ENCODE peak calls at places on chromosomes 3 and 15, in six cellular contexts. One of them, this sample, is unnamed.

GRCh38 chr3:197406266-197406665 is 107.9 kb upstream of the DLG1 start:
- DNase-seq in mesendoderm: no peak
- DNase-seq in mesenchymal stem cell: no peak
- DNase-seq in IMR-90: no peak
- DNase-seq in H9: no peak
- DNase-seq in neuronal stem cell: no peak
- DNase-seq in this sample: no peak

GRCh38 chr15:51203797-51204196 is 109.1 kb upstream of the TNFAIP8L3 start:
- DNase-seq in mesendoderm: no peak
- DNase-seq in mesenchymal stem cell: no peak
- DNase-seq in IMR-90: peak
- DNase-seq in H9: no peak
- DNase-seq in neuronal stem cell: no peak
- DNase-seq in this sample: no peak

GRCh38 chr3:195714380-195715011 is 6.3 kb upstream of the MUC20 start:
- DNase-seq in mesendoderm: no peak
- DNase-seq in mesenchymal stem cell: no peak
- DNase-seq in IMR-90: no peak
- DNase-seq in H9: no peak
- DNase-seq in neuronal stem cell: no peak
- DNase-seq in this sample: peak

GRCh38 chr15:48913141-48913540 is 35.2 kb downstream of the EID1 start:
- DNase-seq in mesendoderm: peak
- DNase-seq in mesenchymal stem cell: no peak
- DNase-seq in IMR-90: no peak
- DNase-seq in H9: no peak
- DNase-seq in neuronal stem cell: no peak
- DNase-seq in this sample: no peak

GRCh38 chr15:62112051-62112450 is 45.3 kb downstream of the C2CD4A start:
- DNase-seq in mesendoderm: no peak
- DNase-seq in mesenchymal stem cell: no peak
- DNase-seq in IMR-90: no peak
- DNase-seq in H9: no peak
- DNase-seq in neuronal stem cell: no peak
- DNase-seq in this sample: no peak

GRCh38 chr3:190655933-190656332 is 142.0 kb downstream of the IL1RAP start:
- DNase-seq in mesendoderm: no peak
- DNase-seq in mesenchymal stem cell: no peak
- DNase-seq in IMR-90: no peak
- DNase-seq in H9: no peak
- DNase-seq in neuronal stem cell: no peak
- DNase-seq in this sample: no peak

GRCh38 chr15:39251413-39252197 is 329.3 kb upstream of the THBS1 start:
- DNase-seq in mesendoderm: no peak
- DNase-seq in mesenchymal stem cell: no peak
- DNase-seq in IMR-90: peak
- DNase-seq in H9: no peak
- DNase-seq in neuronal stem cell: no peak
- DNase-seq in this sample: no peak

GRCh38 chr3:50608278-50608677 is 3.3 kb downstream of the CISH start:
- DNase-seq in mesendoderm: no peak
- DNase-seq in mesenchymal stem cell: no peak
- DNase-seq in IMR-90: no peak
- DNase-seq in H9: no peak
- DNase-seq in neuronal stem cell: no peak
- DNase-seq in this sample: no peak

GRCh38 chr3:52093751-52094525 is 37.6 kb upstream of the DUSP7 start:
- DNase-seq in mesendoderm: peak
- DNase-seq in mesenchymal stem cell: peak
- DNase-seq in IMR-90: peak
- DNase-seq in H9: no peak
- DNase-seq in neuronal stem cell: no peak
- DNase-seq in this sample: no peak

GRCh38 chr3:87710028-87710427 is 348.8 kb downstream of the CGGBP1 start:
- DNase-seq in mesendoderm: no peak
- DNase-seq in mesenchymal stem cell: no peak
- DNase-seq in IMR-90: no peak
- DNase-seq in H9: no peak
- DNase-seq in neuronal stem cell: no peak
- DNase-seq in this sample: no peak

GRCh38 chr15:68385671-68386586 is 46.0 kb downstream of the ITGA11 start:
- DNase-seq in mesendoderm: no peak
- DNase-seq in mesenchymal stem cell: no peak
- DNase-seq in IMR-90: no peak
- DNase-seq in H9: peak
- DNase-seq in neuronal stem cell: no peak
- DNase-seq in this sample: no peak

GRCh38 chr15:87944051-87944450 is 312.5 kb downstream of the NTRK3 start:
- DNase-seq in mesendoderm: no peak
- DNase-seq in mesenchymal stem cell: no peak
- DNase-seq in IMR-90: no peak
- DNase-seq in H9: no peak
- DNase-seq in neuronal stem cell: no peak
- DNase-seq in this sample: no peak

GRCh38 chr3:194167873-194168272 is 31.9 kb downstream of the HES1 start:
- DNase-seq in mesendoderm: no peak
- DNase-seq in mesenchymal stem cell: no peak
- DNase-seq in IMR-90: no peak
- DNase-seq in H9: no peak
- DNase-seq in neuronal stem cell: no peak
- DNase-seq in this sample: no peak

GRCh38 chr3:155392138-155392537 is 98.7 kb upstream of the STRIT1 start:
- DNase-seq in mesendoderm: no peak
- DNase-seq in mesenchymal stem cell: no peak
- DNase-seq in IMR-90: no peak
- DNase-seq in H9: no peak
- DNase-seq in neuronal stem cell: no peak
- DNase-seq in this sample: no peak

GRCh38 chr3:70531838-70532489 is 219.5 kb upstream of the MDFIC2 start:
- DNase-seq in mesendoderm: peak
- DNase-seq in mesenchymal stem cell: no peak
- DNase-seq in IMR-90: no peak
- DNase-seq in H9: peak
- DNase-seq in neuronal stem cell: no peak
- DNase-seq in this sample: peak

GRCh38 chr3:182794455-182794773 is 1.1 kb downstream of the ATP11B start:
- DNase-seq in mesendoderm: no peak
- DNase-seq in mesenchymal stem cell: no peak
- DNase-seq in IMR-90: no peak
- DNase-seq in H9: no peak
- DNase-seq in neuronal stem cell: no peak
- DNase-seq in this sample: no peak

GRCh38 chr15:23708332-23708731 is 21.2 kb upstream of the NDN start:
- DNase-seq in mesendoderm: no peak
- DNase-seq in mesenchymal stem cell: no peak
- DNase-seq in IMR-90: no peak
- DNase-seq in H9: no peak
- DNase-seq in neuronal stem cell: no peak
- DNase-seq in this sample: no peak

GRCh38 chr15:84981711-84982300 is at the start of gene PDE8A:
- DNase-seq in mesendoderm: peak
- DNase-seq in mesenchymal stem cell: peak
- DNase-seq in IMR-90: peak
- DNase-seq in H9: peak
- DNase-seq in neuronal stem cell: peak
- DNase-seq in this sample: peak

GRCh38 chr15:59632714-59633113 is 21.1 kb downstream of the GCNT3 start:
- DNase-seq in mesendoderm: peak
- DNase-seq in mesenchymal stem cell: peak
- DNase-seq in IMR-90: no peak
- DNase-seq in H9: peak
- DNase-seq in neuronal stem cell: peak
- DNase-seq in this sample: no peak

GRCh38 chr3:99644741-99645140 is 6.3 kb downstream of the COL8A1 start:
- DNase-seq in mesendoderm: no peak
- DNase-seq in mesenchymal stem cell: no peak
- DNase-seq in IMR-90: no peak
- DNase-seq in H9: no peak
- DNase-seq in neuronal stem cell: no peak
- DNase-seq in this sample: no peak

GRCh38 chr3:136595862-136596697 is 156.1 kb downstream of the STAG1 start:
- DNase-seq in mesendoderm: no peak
- DNase-seq in mesenchymal stem cell: peak
- DNase-seq in IMR-90: no peak
- DNase-seq in H9: no peak
- DNase-seq in neuronal stem cell: no peak
- DNase-seq in this sample: peak

GRCh38 chr15:62591842-62592838 is 427.1 kb upstream of the C2CD4B start:
- DNase-seq in mesendoderm: no peak
- DNase-seq in mesenchymal stem cell: peak
- DNase-seq in IMR-90: peak
- DNase-seq in H9: no peak
- DNase-seq in neuronal stem cell: no peak
- DNase-seq in this sample: no peak

GRCh38 chr15:78438595-78439285 is 724 bp downstream of the IREB2 start:
- DNase-seq in mesendoderm: peak
- DNase-seq in mesenchymal stem cell: peak
- DNase-seq in IMR-90: no peak
- DNase-seq in H9: no peak
- DNase-seq in neuronal stem cell: peak
- DNase-seq in this sample: no peak

GRCh38 chr3:43214616-43215015 is 71.7 kb upstream of the SNRK start:
- DNase-seq in mesendoderm: no peak
- DNase-seq in mesenchymal stem cell: peak
- DNase-seq in IMR-90: no peak
- DNase-seq in H9: no peak
- DNase-seq in neuronal stem cell: no peak
- DNase-seq in this sample: peak

GRCh38 chr3:14497321-14497720 is 42.8 kb downstream of the GRIP2 start:
- DNase-seq in mesendoderm: peak
- DNase-seq in mesenchymal stem cell: no peak
- DNase-seq in IMR-90: no peak
- DNase-seq in H9: peak
- DNase-seq in neuronal stem cell: no peak
- DNase-seq in this sample: no peak

GRCh38 chr15:26461847-26462608 is 310.8 kb downstream of the GABRB3 start:
- DNase-seq in mesendoderm: no peak
- DNase-seq in mesenchymal stem cell: no peak
- DNase-seq in IMR-90: no peak
- DNase-seq in H9: no peak
- DNase-seq in neuronal stem cell: no peak
- DNase-seq in this sample: no peak
- H2BK120ac ChIP-seq in mesendoderm: no peak
- H2BK120ac ChIP-seq in mesenchymal stem cell: no peak
- H2BK120ac ChIP-seq in IMR-90: no peak
- H2BK120ac ChIP-seq in H9: no peak
- H2BK120ac ChIP-seq in neuronal stem cell: no peak
- H2BK120ac ChIP-seq in this sample: no peak

DNA sequence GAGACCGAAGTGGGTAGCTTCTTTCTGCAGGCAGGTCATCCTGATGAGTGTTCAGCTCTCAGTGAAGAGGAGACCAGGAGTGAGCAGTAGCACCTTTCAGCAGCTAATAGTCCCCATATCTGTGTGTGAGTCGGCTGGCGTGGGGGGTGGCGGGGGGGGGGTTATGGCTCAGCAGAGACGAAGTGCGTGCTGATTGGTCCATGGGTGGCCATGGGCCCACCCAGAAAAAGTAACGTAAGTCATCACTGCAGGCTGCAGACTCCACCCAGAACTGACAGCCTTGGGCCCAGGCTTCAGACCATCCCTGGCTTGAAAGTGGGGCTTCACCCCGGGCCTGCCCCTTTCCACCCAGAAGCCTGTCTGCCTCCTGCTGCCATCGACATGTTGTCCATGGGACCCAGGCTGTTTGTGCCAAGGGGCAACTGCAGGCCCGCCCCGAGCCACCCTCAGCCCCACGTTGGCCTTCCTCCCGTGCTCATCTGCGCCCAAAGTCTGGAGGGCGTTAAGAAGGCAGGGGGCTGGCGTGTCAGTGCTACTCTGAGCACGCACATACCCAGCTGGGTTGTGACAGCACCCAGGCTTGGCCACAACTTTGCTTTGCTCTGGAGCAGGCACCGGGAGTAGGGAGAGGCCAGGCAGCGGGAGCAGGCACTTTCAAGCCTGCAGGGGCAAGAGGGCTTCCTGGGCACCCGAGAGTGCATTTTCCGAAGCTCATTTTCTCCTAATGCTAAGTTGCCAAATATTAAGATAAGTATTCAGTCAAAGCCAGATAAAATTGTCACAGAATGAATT is 511.7 kb upstream of the CDIN1 start:
- DNase-seq in mesendoderm: no peak
- DNase-seq in mesenchymal stem cell: no peak
- DNase-seq in IMR-90: no peak
- DNase-seq in H9: no peak
- DNase-seq in neuronal stem cell: no peak
- DNase-seq in this sample: no peak
- H2BK120ac ChIP-seq in mesendoderm: no peak
- H2BK120ac ChIP-seq in mesenchymal stem cell: no peak
- H2BK120ac ChIP-seq in IMR-90: no peak
- H2BK120ac ChIP-seq in H9: no peak
- H2BK120ac ChIP-seq in neuronal stem cell: no peak
- H2BK120ac ChIP-seq in this sample: no peak

GRCh38 chr3:111047812-111048435 is 23.7 kb upstream of the NECTIN3 start:
- DNase-seq in mesendoderm: no peak
- DNase-seq in mesenchymal stem cell: peak
- DNase-seq in IMR-90: no peak
- DNase-seq in H9: no peak
- DNase-seq in neuronal stem cell: no peak
- DNase-seq in this sample: no peak

GRCh38 chr3:111040959-111041358 is 30.7 kb upstream of the NECTIN3 start:
- DNase-seq in mesendoderm: no peak
- DNase-seq in mesenchymal stem cell: no peak
- DNase-seq in IMR-90: no peak
- DNase-seq in H9: no peak
- DNase-seq in neuronal stem cell: no peak
- DNase-seq in this sample: no peak

GRCh38 chr3:111051354-111051753 is 20.3 kb upstream of the NECTIN3 start:
- DNase-seq in mesendoderm: no peak
- DNase-seq in mesenchymal stem cell: no peak
- DNase-seq in IMR-90: no peak
- DNase-seq in H9: no peak
- DNase-seq in neuronal stem cell: no peak
- DNase-seq in this sample: no peak

GRCh38 chr3:111047053-111047452 is 24.6 kb upstream of the NECTIN3 start:
- DNase-seq in mesendoderm: no peak
- DNase-seq in mesenchymal stem cell: no peak
- DNase-seq in IMR-90: no peak
- DNase-seq in H9: no peak
- DNase-seq in neuronal stem cell: no peak
- DNase-seq in this sample: peak

GRCh38 chr3:111045564-111045963 is 26.1 kb upstream of the NECTIN3 start:
- DNase-seq in mesendoderm: peak
- DNase-seq in mesenchymal stem cell: peak
- DNase-seq in IMR-90: peak
- DNase-seq in H9: no peak
- DNase-seq in neuronal stem cell: no peak
- DNase-seq in this sample: peak
- H2BK120ac ChIP-seq in mesendoderm: no peak
- H2BK120ac ChIP-seq in mesenchymal stem cell: no peak
- H2BK120ac ChIP-seq in IMR-90: no peak
- H2BK120ac ChIP-seq in H9: peak
- H2BK120ac ChIP-seq in neuronal stem cell: no peak
- H2BK120ac ChIP-seq in this sample: no peak

DNA sequence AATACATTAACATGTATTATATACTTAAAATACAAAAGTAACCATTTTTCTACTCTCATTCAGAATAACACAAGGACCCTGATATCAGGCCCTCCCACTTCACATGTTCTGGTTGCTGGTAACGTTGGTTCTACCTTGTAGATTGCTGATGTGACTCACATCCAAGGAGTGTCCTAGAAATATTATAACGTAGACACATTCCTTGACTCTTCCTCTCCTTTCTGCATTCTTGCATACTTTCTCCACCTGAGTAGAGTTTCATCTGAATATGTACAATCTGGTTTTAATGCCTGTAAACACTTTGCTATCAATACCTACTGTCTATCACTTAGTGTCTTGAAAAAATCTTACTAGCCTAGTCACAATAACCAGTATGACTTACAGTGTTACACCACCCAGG is 35.0 kb upstream of the NEDD4 start:
- DNase-seq in mesendoderm: no peak
- DNase-seq in mesenchymal stem cell: no peak
- DNase-seq in IMR-90: no peak
- DNase-seq in H9: no peak
- DNase-seq in neuronal stem cell: no peak
- DNase-seq in this sample: peak
- H2BK120ac ChIP-seq in mesendoderm: no peak
- H2BK120ac ChIP-seq in mesenchymal stem cell: no peak
- H2BK120ac ChIP-seq in IMR-90: no peak
- H2BK120ac ChIP-seq in H9: no peak
- H2BK120ac ChIP-seq in neuronal stem cell: no peak
- H2BK120ac ChIP-seq in this sample: no peak